ENCODE peak calls at places on chromosomes 6 and 20, in five cellular contexts. One of them, this sample, is unnamed.

GRCh38 chr20:46683939-46684750 is 5.1 kb downstream of the TP53RK start:
- DNase-seq in heart left ventricle: peak; percentile 34
- DNase-seq in IMR-90: peak; percentile 80
- DNase-seq in A549: no peak
- DNase-seq in uterus: peak; percentile 56
- DNase-seq in this sample: no peak

GRCh38 chr20:4813839-4814695 is 92.4 kb downstream of the PRND start:
- DNase-seq in IMR-90: no peak
- DNase-seq in uterus: no peak
- DNase-seq in heart left ventricle: peak; percentile 44
- DNase-seq in A549: no peak
- DNase-seq in this sample: no peak

GRCh38 chr6:17466707-17467106 is 73.3 kb downstream of the CAP2 start:
- DNase-seq in IMR-90: peak; percentile 46
- DNase-seq in heart left ventricle: no peak
- DNase-seq in uterus: no peak
- DNase-seq in A549: peak; percentile 7
- DNase-seq in this sample: no peak

GRCh38 chr6:118862443-118862842 is 31.5 kb upstream of the ASF1A start:
- DNase-seq in A549: no peak
- DNase-seq in heart left ventricle: no peak
- DNase-seq in IMR-90: no peak
- DNase-seq in uterus: no peak
- DNase-seq in this sample: no peak

GRCh38 chr20:31811796-31812728 is 7.1 kb upstream of the MYLK2 start:
- DNase-seq in uterus: no peak
- DNase-seq in heart left ventricle: no peak
- DNase-seq in A549: no peak
- DNase-seq in IMR-90: peak; percentile 96
- DNase-seq in this sample: no peak

GRCh38 chr6:139962663-139963314 is 588.3 kb upstream of the CITED2 start:
- DNase-seq in heart left ventricle: peak; percentile 51
- DNase-seq in uterus: no peak
- DNase-seq in A549: no peak
- DNase-seq in IMR-90: no peak
- DNase-seq in this sample: no peak

GRCh38 chr6:72374864-72375263 is 247.0 kb upstream of the KCNQ5 start:
- DNase-seq in uterus: no peak
- DNase-seq in heart left ventricle: no peak
- DNase-seq in IMR-90: peak; percentile 12
- DNase-seq in A549: no peak
- DNase-seq in this sample: no peak

GRCh38 chr20:4076033-4076432 is 60.7 kb upstream of the RNF24 start:
- DNase-seq in A549: no peak
- DNase-seq in heart left ventricle: no peak
- DNase-seq in IMR-90: peak; percentile 53
- DNase-seq in uterus: no peak
- DNase-seq in this sample: no peak

GRCh38 chr20:20734475-20734948 is 22.1 kb upstream of the RALGAPA2 start:
- DNase-seq in A549: no peak
- DNase-seq in heart left ventricle: no peak
- DNase-seq in IMR-90: no peak
- DNase-seq in uterus: no peak
- DNase-seq in this sample: peak; percentile 8

GRCh38 chr20:42313704-42314103 is 695.5 kb upstream of the CHD6 start:
- DNase-seq in IMR-90: no peak
- DNase-seq in heart left ventricle: no peak
- DNase-seq in A549: no peak
- DNase-seq in uterus: no peak
- DNase-seq in this sample: no peak

DNA sequence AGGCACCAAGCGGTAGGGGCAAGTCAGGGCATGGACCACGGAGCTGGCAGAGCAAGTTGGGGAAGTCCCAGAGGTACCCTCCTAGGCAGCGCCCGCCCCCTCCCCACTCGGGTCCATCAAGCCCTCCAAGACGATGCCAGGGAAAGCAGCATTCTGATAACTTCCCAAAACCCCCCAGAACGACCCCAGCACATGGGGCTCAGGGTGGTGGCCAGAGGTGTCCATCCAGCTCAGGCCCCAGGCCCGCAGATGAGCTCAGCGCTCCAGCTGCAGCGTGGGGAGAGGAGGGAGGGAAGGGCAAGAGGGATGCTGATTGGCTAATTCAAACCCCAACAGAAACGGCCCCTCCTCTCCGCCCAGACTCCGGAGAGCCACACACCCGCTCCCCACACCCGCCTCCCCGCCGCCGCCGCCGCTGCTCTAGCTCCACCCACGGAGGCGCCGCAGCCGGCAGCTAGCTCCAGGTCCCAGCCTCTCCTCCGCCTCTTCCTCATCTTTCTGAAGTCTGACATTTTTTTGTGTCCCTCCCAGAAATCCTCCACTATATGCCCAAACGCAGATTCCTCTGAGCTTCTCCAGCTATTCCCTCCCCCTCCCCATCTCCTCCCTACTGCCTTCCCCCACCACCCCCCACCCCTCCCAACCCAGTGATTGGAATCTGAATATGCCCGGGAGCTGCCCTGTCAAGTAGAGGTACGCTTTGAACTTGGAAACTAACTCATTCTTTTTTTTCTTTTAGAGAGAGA is 40.3 kb upstream of the TLDC2 start:
- DNase-seq in IMR-90: peak; percentile 96
- DNase-seq in uterus: peak; percentile 92
- DNase-seq in A549: peak; percentile 98
- DNase-seq in heart left ventricle: peak; percentile 95
- DNase-seq in this sample: no peak
- TF ChIP-seq POLR2A in IMR-90: peak; percentile 37
- TF ChIP-seq POLR2A in uterus: peak; percentile 68
- TF ChIP-seq POLR2A in A549: peak; percentile 15
- TF ChIP-seq POLR2A in heart left ventricle: peak; percentile 52
- TF ChIP-seq POLR2A in this sample: no peak

DNA sequence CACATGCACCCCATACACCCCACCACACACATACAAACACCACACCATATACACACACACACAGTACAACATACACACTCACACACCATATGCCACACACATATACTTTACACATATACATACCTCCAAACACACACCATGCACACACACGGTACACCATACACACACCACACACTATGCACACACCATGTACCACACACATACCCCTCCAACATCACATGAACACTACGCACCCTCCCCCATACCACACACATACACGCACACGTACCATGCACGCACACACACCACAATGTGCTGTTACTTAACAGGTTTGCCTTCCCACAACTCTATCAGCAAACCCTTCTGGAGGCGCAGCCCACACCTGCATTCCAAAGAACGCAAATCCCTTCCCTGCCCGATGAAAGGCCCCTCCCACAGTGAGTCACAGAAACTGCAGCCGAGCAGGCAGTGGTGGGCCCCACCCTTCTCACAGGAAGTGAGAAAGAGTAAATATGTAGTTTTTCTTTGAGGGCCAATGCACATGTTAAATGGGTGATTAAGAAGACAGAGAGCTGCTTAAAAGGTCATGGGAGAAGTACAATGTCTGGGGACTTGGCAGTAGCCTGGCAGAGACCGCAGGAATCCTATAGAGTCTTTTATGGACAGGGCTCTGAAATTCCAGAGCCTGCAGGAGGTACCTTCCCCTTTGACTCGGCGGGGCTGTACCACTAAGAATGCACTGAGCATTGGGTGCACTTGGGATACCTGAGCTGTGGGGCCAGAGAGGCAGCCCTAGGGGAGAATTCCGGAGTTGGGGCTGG is 34.1 kb upstream of the EZR start:
- DNase-seq in uterus: peak; percentile 46
- DNase-seq in heart left ventricle: peak; percentile 35
- DNase-seq in A549: peak; percentile 83
- DNase-seq in IMR-90: peak; percentile 79
- DNase-seq in this sample: no peak
- TF ChIP-seq POLR2A in uterus: no peak
- TF ChIP-seq POLR2A in heart left ventricle: no peak
- TF ChIP-seq POLR2A in A549: no peak
- TF ChIP-seq POLR2A in IMR-90: no peak
- TF ChIP-seq POLR2A in this sample: no peak

DNA sequence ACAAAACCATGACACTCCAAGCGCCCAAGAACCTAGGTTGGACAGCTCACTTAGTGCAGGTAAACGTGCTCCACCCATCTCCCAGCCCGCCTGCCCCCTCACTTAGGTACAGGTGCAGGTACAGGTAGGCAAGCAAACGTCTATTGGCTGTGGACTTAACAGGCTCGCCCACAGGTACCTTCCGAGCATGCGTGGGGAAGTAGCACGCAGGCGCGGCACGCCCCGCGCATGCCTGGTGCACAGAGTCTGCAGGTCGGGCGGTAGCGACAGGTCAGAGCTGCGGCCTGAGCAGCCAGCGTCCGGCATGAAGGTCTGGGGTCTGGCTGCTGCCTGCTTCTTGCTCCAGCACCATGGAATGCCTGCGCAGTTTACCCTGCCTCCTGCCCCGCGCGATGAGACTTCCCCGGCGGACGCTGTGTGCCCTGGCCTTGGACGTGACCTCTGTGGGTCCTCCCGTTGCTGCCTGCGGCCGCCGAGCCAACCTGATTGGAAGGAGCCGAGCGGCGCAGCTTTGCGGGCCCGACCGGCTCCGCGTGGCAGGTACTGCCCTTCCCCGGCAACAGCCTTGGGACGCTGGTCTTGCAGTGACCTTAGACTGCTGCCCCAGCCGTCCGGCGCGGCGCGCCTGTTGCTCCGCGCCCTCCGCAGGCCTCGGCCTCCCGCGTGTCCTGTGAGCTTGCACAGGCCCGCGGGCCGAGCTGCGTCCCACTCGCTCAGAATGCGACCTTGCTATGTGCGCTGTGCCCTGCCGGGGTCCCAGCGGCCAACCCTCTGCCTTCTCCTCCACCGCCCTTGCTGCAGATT is at the start of gene MRS2:
- DNase-seq in A549: peak; percentile 63
- DNase-seq in uterus: peak; percentile 76
- DNase-seq in IMR-90: peak; percentile 66
- DNase-seq in heart left ventricle: peak; percentile 88
- DNase-seq in this sample: peak; percentile 89
- TF ChIP-seq POLR2A in A549: peak; percentile 94
- TF ChIP-seq POLR2A in uterus: no peak
- TF ChIP-seq POLR2A in IMR-90: no peak
- TF ChIP-seq POLR2A in heart left ventricle: peak; percentile 84
- TF ChIP-seq POLR2A in this sample: no peak

GRCh38 chr6:13593103-13593502 is 18.7 kb downstream of the SIRT5 start:
- DNase-seq in A549: no peak
- DNase-seq in IMR-90: no peak
- DNase-seq in heart left ventricle: no peak
- DNase-seq in uterus: no peak
- DNase-seq in this sample: no peak
- TF ChIP-seq POLR2A in A549: no peak
- TF ChIP-seq POLR2A in IMR-90: no peak
- TF ChIP-seq POLR2A in heart left ventricle: no peak
- TF ChIP-seq POLR2A in uterus: no peak
- TF ChIP-seq POLR2A in this sample: no peak

GRCh38 chr6:3848925-3849605 is at the start of gene FAM50B:
- DNase-seq in heart left ventricle: peak; percentile 94
- DNase-seq in uterus: peak; percentile 96
- DNase-seq in IMR-90: peak; percentile 80
- DNase-seq in A549: peak; percentile 58
- DNase-seq in this sample: no peak
- TF ChIP-seq POLR2A in heart left ventricle: no peak
- TF ChIP-seq POLR2A in uterus: no peak
- TF ChIP-seq POLR2A in IMR-90: no peak
- TF ChIP-seq POLR2A in A549: no peak
- TF ChIP-seq POLR2A in this sample: no peak

GRCh38 chr6:19804362-19805145 is 32.6 kb upstream of the ID4 start:
- DNase-seq in uterus: peak; percentile 95
- DNase-seq in IMR-90: peak; percentile 96
- DNase-seq in heart left ventricle: peak; percentile 97
- DNase-seq in A549: peak; percentile 44
- DNase-seq in this sample: peak; percentile 93
- TF ChIP-seq POLR2A in uterus: peak; percentile 72
- TF ChIP-seq POLR2A in IMR-90: peak; percentile 96
- TF ChIP-seq POLR2A in heart left ventricle: peak; percentile 88
- TF ChIP-seq POLR2A in A549: peak; percentile 30
- TF ChIP-seq POLR2A in this sample: peak; percentile 60

DNA sequence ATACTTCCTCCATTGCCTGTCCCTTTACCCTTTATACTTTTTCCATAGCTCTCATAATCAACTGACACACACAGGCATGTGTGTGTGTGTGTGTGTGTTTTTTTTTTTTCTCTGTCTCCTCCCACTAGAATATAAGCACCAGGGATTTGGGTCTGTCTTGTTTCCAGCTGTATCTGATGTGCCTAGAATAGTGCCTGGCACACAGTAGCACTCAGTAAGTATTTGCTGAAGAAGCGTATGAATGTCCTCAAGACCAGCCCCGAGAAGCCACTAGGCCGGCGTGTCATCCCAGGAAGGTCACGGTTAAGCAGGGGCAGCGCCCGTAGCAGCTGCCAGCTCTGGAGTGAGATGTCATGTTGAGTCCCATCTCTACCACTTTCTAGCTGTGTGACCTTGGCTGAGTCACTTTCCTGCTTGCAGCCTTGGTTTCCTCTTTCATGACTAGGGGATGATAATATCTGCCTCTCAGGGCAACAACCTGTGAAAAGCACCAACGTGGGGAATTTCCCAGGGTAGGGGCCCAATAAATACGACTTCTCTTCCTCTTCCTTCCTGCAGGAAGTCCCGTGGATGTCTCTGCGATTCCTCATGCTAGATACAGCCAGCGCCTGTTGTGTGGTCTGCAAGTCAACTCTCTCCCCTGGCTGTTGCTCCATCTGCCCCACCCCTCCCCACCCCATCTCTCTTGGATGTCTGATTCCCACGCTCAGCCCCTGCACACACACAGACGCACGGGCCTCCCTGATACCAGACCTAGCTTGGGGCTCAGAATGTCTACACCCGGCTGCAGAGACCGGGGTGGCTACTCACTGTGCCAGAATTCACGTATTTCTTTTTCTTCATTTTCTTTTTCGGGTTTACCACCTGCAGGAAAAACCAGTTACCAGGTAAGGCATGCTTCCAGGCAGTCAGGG is 58.1 kb downstream of the RAB44 start:
- DNase-seq in uterus: no peak
- DNase-seq in A549: no peak
- DNase-seq in heart left ventricle: no peak
- DNase-seq in IMR-90: peak; percentile 72
- DNase-seq in this sample: no peak
- TF ChIP-seq POLR2A in uterus: no peak
- TF ChIP-seq POLR2A in A549: no peak
- TF ChIP-seq POLR2A in heart left ventricle: no peak
- TF ChIP-seq POLR2A in IMR-90: no peak
- TF ChIP-seq POLR2A in this sample: no peak

GRCh38 chr20:63015147-63015664 is 8.4 kb upstream of the BHLHE23 start:
- DNase-seq in A549: no peak
- DNase-seq in IMR-90: no peak
- DNase-seq in heart left ventricle: no peak
- DNase-seq in uterus: no peak
- DNase-seq in this sample: no peak

GRCh38 chr20:63015665-63016361 is 9.0 kb upstream of the BHLHE23 start:
- DNase-seq in uterus: no peak
- DNase-seq in A549: no peak
- DNase-seq in heart left ventricle: no peak
- DNase-seq in IMR-90: no peak
- DNase-seq in this sample: no peak

GRCh38 chr20:63017826-63018411 is 11.2 kb upstream of the BHLHE23 start:
- DNase-seq in A549: no peak
- DNase-seq in heart left ventricle: no peak
- DNase-seq in uterus: no peak
- DNase-seq in IMR-90: no peak
- DNase-seq in this sample: no peak

GRCh38 chr20:63016514-63017075 is 9.8 kb upstream of the BHLHE23 start:
- DNase-seq in uterus: no peak
- DNase-seq in IMR-90: no peak
- DNase-seq in A549: no peak
- DNase-seq in heart left ventricle: no peak
- DNase-seq in this sample: no peak

GRCh38 chr20:63017076-63017825 is 10.5 kb upstream of the BHLHE23 start:
- DNase-seq in A549: no peak
- DNase-seq in IMR-90: no peak
- DNase-seq in uterus: no peak
- DNase-seq in heart left ventricle: no peak
- DNase-seq in this sample: no peak
- TF ChIP-seq POLR2A in A549: no peak
- TF ChIP-seq POLR2A in IMR-90: no peak
- TF ChIP-seq POLR2A in uterus: no peak
- TF ChIP-seq POLR2A in heart left ventricle: no peak
- TF ChIP-seq POLR2A in this sample: no peak